ENCODE peak calls at places on chromosomes 2 and 18, in four cellular contexts. J, H, L and U are unnamed samples.
A peak's percentile ranks its signal among the peaks of the same experiment; 100 is the strongest.

GRCh38 chr2:190119257-190119656 is 56.7 kb upstream of the MSTN start:
- DNase-seq in J (no peak), H (no peak), L (peak; percentile 87), U (peak; percentile 21)

GRCh38 chr2:73283545-73284295 is 558 bp downstream of the FBXO41 start:
- DNase-seq in J (no peak), H (no peak), L (peak; percentile 72), U (no peak)

GRCh38 chr2:45860136-45861106 is 208.9 kb downstream of the PRKCE start:
- DNase-seq in J (no peak), H (peak; percentile 86), L (peak; percentile 12), U (peak; percentile 66)

GRCh38 chr18:9001209-9001608 is 101.3 kb upstream of the NDUFV2 start:
- DNase-seq in J (no peak), H (peak; percentile 43), L (no peak), U (no peak)

GRCh38 chr18:8052237-8052701 is 485.2 kb downstream of the PTPRM start:
- DNase-seq in J (peak; percentile 38), H (peak; percentile 2), L (peak; percentile 10), U (peak; percentile 57)

GRCh38 chr2:187708272-187708671 is 154.0 kb upstream of the TFPI start:
- DNase-seq in J (no peak), H (no peak), L (no peak), U (no peak)

GRCh38 chr2:67686254-67686653 is 289.1 kb downstream of the ETAA1 start:
- DNase-seq in J (no peak), H (no peak), L (no peak), U (no peak)

GRCh38 chr18:48140738-48141137 is 210.3 kb upstream of the SMAD2 start:
- DNase-seq in J (no peak), H (no peak), L (peak; percentile 20), U (no peak)

GRCh38 chr2:152646775-152647174 is 70.5 kb downstream of the PRPF40A start:
- DNase-seq in J (peak; percentile 36), H (peak; percentile 69), L (peak; percentile 40), U (peak; percentile 83)

GRCh38 chr2:12412898-12413305 is 303.8 kb upstream of the TRIB2 start:
- DNase-seq in J (no peak), H (peak; percentile 51), L (no peak), U (peak; percentile 55)

GRCh38 chr18:5068856-5069255 is 128.2 kb downstream of the AKAIN1 start:
- DNase-seq in J (no peak), H (no peak), L (no peak), U (no peak)

GRCh38 chr18:61738488-61738887 is 154.3 kb downstream of the RNF152 start:
- DNase-seq in J (no peak), H (peak; percentile 38), L (no peak), U (peak; percentile 64)

GRCh38 chr2:17662723-17663122 is 90.9 kb downstream of the SMC6 start:
- DNase-seq in J (no peak), H (no peak), L (no peak), U (no peak)

GRCh38 chr2:127181851-127182250 is 38.2 kb downstream of the CYP27C1 start:
- DNase-seq in J (no peak), H (no peak), L (no peak), U (no peak)

GRCh38 chr2:130918421-130918820 is 81.7 kb downstream of the ARHGEF4 start:
- DNase-seq in J (no peak), H (no peak), L (peak; percentile 57), U (no peak)

GRCh38 chr2:43068053-43068471 is 158.3 kb downstream of the ZFP36L2 start:
- DNase-seq in J (no peak), H (no peak), L (peak; percentile 61), U (no peak)

GRCh38 chr2:66434679-66435548 is at the start of gene MEIS1:
- DNase-seq in J (peak; percentile 95), H (peak; percentile 100), L (peak; percentile 89), U (peak; percentile 99)

GRCh38 chr2:179447839-179448447 is 183.3 kb upstream of the SESTD1 start:
- DNase-seq in J (no peak), H (peak; percentile 26), L (no peak), U (no peak)

GRCh38 chr2:156818944-156819343 is 382.8 kb downstream of the GPD2 start:
- DNase-seq in J (no peak), H (peak; percentile 86), L (no peak), U (peak; percentile 83)

GRCh38 chr18:35513181-35513932 is 15.6 kb upstream of the INO80C start:
- DNase-seq in J (peak; percentile 87), H (peak; percentile 52), L (peak; percentile 34), U (peak; percentile 84)

GRCh38 chr2:205637779-205638503 is 44.4 kb upstream of the NRP2 start:
- DNase-seq in J (no peak), H (no peak), L (no peak), U (no peak)

GRCh38 chr2:163774862-163775261 is 39.1 kb upstream of the FIGN start:
- DNase-seq in J (peak; percentile 68), H (peak; percentile 66), L (no peak), U (peak; percentile 88)

GRCh38 chr2:241617431-241618154 is 19.4 kb downstream of the THAP4 start:
- DNase-seq in J (no peak), H (no peak), L (peak; percentile 91), U (no peak)

GRCh38 chr18:22962004-22962403 is 28.9 kb downstream of the RBBP8 start:
- DNase-seq in J (no peak), H (no peak), L (no peak), U (no peak)

DNA sequence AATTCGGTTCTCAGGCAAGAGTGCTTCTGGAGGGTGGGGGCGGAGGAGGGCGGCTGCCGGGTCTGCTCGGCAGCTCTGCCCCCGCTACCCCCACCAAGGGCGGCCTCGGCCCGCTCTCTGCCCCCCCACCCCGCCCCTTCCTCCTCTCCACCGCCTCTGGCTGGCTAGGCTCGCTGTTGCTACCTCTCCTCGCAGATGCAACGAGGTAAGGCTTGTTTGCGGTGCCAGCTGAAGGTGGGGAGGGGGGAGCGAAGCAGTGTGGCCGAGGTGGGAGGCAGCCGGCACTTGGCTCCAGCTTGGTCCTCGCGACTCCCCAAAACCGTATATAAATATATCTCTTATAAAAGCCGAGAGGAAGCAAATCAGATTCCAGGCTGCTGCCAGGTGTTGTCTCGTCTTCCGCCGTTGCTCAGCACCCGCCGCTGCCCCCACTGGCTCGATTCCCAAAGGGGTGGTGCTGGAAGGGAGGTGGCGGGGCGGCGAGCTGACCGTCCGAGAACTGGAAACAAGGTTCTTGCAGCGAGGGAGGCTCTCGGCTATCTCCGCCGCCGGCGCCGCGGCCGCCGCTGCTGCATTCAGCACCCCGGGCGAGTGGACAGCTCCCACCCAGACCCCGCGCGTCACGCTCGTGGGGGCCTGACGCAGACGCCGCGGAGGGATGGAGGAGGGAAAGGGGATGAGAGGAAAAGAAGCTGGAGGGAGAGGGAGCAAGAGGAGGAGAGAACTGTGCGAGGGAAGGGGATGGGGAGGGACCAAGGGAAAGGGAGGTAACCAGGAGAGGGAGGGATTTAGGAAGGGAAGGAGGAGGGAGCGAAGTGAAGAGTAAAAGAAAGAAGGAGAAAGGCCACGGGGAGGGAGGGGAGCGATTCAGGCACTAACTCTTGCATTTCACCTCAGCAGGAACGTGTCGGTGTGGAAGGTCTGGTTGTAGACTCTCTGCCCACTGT is at the start of gene MARCHF4:
- DNase-seq in J (peak; percentile 78), H (peak; percentile 80), L (peak; percentile 93), U (peak; percentile 90)
- H3K4me3 ChIP-seq in J (peak within 1 kb of the TSS; percentile 64), H (peak within 1 kb of the TSS; percentile 76), L (peak within 1 kb of the TSS; percentile 68), U (peak within 1 kb of the TSS; percentile 56)

GRCh38 chr2:203396667-203397066 is 68.5 kb downstream of the ABI2 start:
- DNase-seq in J (peak; percentile 21), H (no peak), L (peak; percentile 90), U (no peak)
- TF ChIP-seq CTCF in J (peak; percentile 34), H (peak; percentile 27), L (peak; percentile 69), U (peak; percentile 41)

GRCh38 chr2:23381084-23381483 is 3.9 kb upstream of the KLHL29 start:
- DNase-seq in J (peak; percentile 79), H (peak; percentile 68), L (no peak), U (peak; percentile 82)
- H3K4me3 ChIP-seq in J (no peak overlapping the region), H (no peak overlapping the region), L (no peak overlapping the region), U (no peak overlapping the region)

GRCh38 chr2:2484301-2484700 is 153.2 kb upstream of the MYT1L start:
- DNase-seq in J (no peak), H (no peak), L (no peak), U (no peak)
- TF ChIP-seq CTCF in J (no peak), H (no peak), L (no peak), U (no peak)

GRCh38 chr2:147844691-147845607 is at the start of gene ACVR2A:
- DNase-seq in J (peak; percentile 18), H (peak; percentile 43), L (peak; percentile 56), U (peak; percentile 49)
- H3K4me3 ChIP-seq in J (peak within 1 kb of the TSS; percentile 81), H (peak within 1 kb of the TSS; percentile 78), L (peak within 1 kb of the TSS; percentile 78), U (peak within 1 kb of the TSS; percentile 61)

GRCh38 chr2:96140941-96141623 is 2.8 kb upstream of the ASTL start:
- DNase-seq in J (no peak), H (no peak), L (no peak), U (no peak)

GRCh38 chr2:96136123-96136720 is 2.1 kb downstream of the ASTL start:
- DNase-seq in J (no peak), H (no peak), L (no peak), U (no peak)

GRCh38 chr2:96139181-96139758 is 968 bp upstream of the ASTL start:
- DNase-seq in J (no peak), H (no peak), L (peak; percentile 45), U (no peak)

GRCh38 chr2:96137611-96138129 is 632 bp downstream of the ASTL start:
- DNase-seq in J (no peak), H (no peak), L (no peak), U (no peak)

GRCh38 chr2:96138146-96139145 is at the start of gene ASTL:
- DNase-seq in J (peak; percentile 39), H (peak; percentile 38), L (peak; percentile 95), U (peak; percentile 49)
- TF ChIP-seq CTCF in J (peak; percentile 48), H (peak; percentile 60), L (peak; percentile 82), U (peak; percentile 66)

GRCh38 chr2:36433311-36434217 is 78.0 kb downstream of the CRIM1 start:
- DNase-seq in J (peak; percentile 76), H (peak; percentile 65), L (no peak), U (peak; percentile 77)
- H3K4me3 ChIP-seq in J (no peak overlapping the region), H (no peak overlapping the region), L (no peak overlapping the region), U (peak overlapping the region; percentile 15)

GRCh38 chr2:188976545-188977268 is 2.5 kb downstream of the COL3A1 start:
- DNase-seq in J (no peak), H (peak; percentile 83), L (no peak), U (peak; percentile 81)
- TF ChIP-seq CTCF in J (no peak), H (peak; percentile 68), L (peak; percentile 10), U (peak; percentile 71)

DNA sequence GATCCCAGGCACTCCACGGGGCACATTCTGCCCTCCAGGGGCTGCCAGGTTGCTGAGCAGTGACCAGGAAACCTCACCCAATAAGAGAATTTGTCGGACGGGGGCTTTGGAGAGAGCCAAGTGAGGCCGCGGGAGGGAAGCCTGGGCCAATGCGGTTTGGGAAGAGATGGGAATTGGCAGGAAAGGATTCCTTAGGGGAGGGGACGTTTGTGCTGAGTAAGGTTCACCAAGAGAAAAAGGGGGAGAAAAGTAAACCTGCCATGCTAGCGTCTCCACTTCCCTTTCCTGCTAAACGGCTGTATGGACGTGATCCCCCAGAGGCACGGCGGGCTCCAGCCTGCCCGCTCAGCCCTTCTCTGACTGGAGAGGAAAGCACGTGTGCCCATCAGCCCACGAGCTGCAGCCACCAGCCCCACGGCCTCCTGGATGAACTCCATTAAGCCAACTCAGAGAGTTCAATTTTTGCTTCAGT is 194.4 kb upstream of the ID2 start:
- DNase-seq in J (no peak), H (no peak), L (peak; percentile 56), U (no peak)
- H3K4me3 ChIP-seq in J (no peak overlapping the region), H (no peak overlapping the region), L (no peak overlapping the region), U (no peak overlapping the region)